ENCODE peak calls at places on chromosomes 2 and 18, in eight cellular contexts. R is AG09319, F is NCI-H774, C is kidney glomerular epithelial cell, K is renal cortical epithelial cell, E is EL, B is left colon, X is mesendoderm. J is an unnamed sample.

GRCh38 chr2:215314896-215315295 is 3.0 kb downstream of the ATIC start:
- DNase-seq in E (no peak), B (no peak), F (no peak), X (no peak), C (no peak), K (no peak), R (no peak), J (no peak)

GRCh38 chr2:88838165-88838635 is 146.7 kb downstream of the RPIA start:
- DNase-seq in E (no peak), X (no peak), R (no peak), C (no peak), F (no peak), K (no peak), B (peak; percentile 50), J (no peak)

GRCh38 chr2:226799976-226800940 is 638 bp upstream of the IRS1 start:
- DNase-seq in E (peak; percentile 23), F (no peak), K (peak; percentile 49), X (peak; percentile 58), C (peak; percentile 25), R (no peak), B (peak; percentile 62), J (peak; percentile 38)

GRCh38 chr2:136322436-136322835 is 204.5 kb upstream of the CXCR4 start:
- DNase-seq in R (no peak), B (no peak), E (no peak), X (no peak), C (no peak), F (no peak), K (no peak), J (no peak)

GRCh38 chr2:221502270-221502973 is 69.7 kb downstream of the EPHA4 start:
- DNase-seq in E (peak; percentile 84), B (no peak), R (peak; percentile 18), K (peak; percentile 92), C (peak; percentile 75), F (no peak), X (no peak), J (no peak)

GRCh38 chr2:38700881-38701458 is 35.1 kb downstream of the GALM start:
- DNase-seq in X (no peak), C (no peak), E (peak; percentile 14), K (no peak), F (no peak), B (peak; percentile 63), R (no peak), J (no peak)

GRCh38 chr2:151560289-151560688 is 150.6 kb downstream of the RIF1 start:
- DNase-seq in K (peak; percentile 83), X (no peak), R (no peak), B (no peak), E (peak; percentile 57), F (no peak), C (peak; percentile 93), J (no peak)

GRCh38 chr2:38711558-38711957 is 39.6 kb downstream of the SRSF7 start:
- DNase-seq in X (no peak), B (no peak), R (no peak), C (no peak), K (no peak), F (no peak), E (no peak), J (no peak)

GRCh38 chr2:219230201-219230540 is 565 bp downstream of the ANKZF1 start:
- DNase-seq in C (peak; percentile 67), K (peak; percentile 40), R (no peak), B (peak; percentile 75), E (peak; percentile 72), X (peak; percentile 79), F (no peak), J (peak; percentile 80)

GRCh38 chr2:29920631-29921559 is 491 bp downstream of the ALK start:
- DNase-seq in X (peak; percentile 51), F (no peak), R (no peak), B (no peak), E (peak; percentile 10), K (no peak), C (no peak), J (peak; percentile 60)

GRCh38 chr2:44267269-44268258 is 7.7 kb upstream of the SLC3A1 start:
- DNase-seq in F (no peak), R (no peak), X (peak; percentile 13), C (peak; percentile 54), E (peak; percentile 29), K (no peak), B (no peak), J (no peak)

GRCh38 chr2:109683452-109683851 is 69.3 kb downstream of the SOWAHC start:
- DNase-seq in E (no peak), F (no peak), R (no peak), X (no peak), K (no peak), B (no peak), C (no peak), J (no peak)

GRCh38 chr2:49843314-49843713 is 689.0 kb upstream of the FSHR start:
- DNase-seq in K (no peak), F (no peak), X (no peak), C (no peak), R (no peak), E (no peak), B (no peak), J (peak; percentile 28)

GRCh38 chr18:48545690-48546365 is 7.0 kb downstream of the CTIF start:
- DNase-seq in R (no peak), E (peak; percentile 82), C (peak; percentile 22), K (no peak), X (peak; percentile 96), F (peak; percentile 29), B (peak; percentile 24), J (peak; percentile 91)

GRCh38 chr2:109285244-109285651 is 156.2 kb downstream of the SH3RF3 start:
- DNase-seq in B (no peak), E (peak; percentile 28), K (peak; percentile 54), C (no peak), F (no peak), R (no peak), X (no peak), J (no peak)

GRCh38 chr2:101521497-101521896 is 46.6 kb upstream of the RFX8 start:
- DNase-seq in B (no peak), R (no peak), F (no peak), K (no peak), E (no peak), X (no peak), C (no peak), J (no peak)